ENCODE peak calls at places on chromosome 21, in six cellular contexts. H is fibroblast of lung, C is IMR-90, P is ovary, E is H1, R is GM23338. D is an unnamed sample. For H3K27me3, the result is how much of the 10 kb centered on the place peaks cover.

GRCh38 chr21:41761211-41762181 is 5.4 kb downstream of the RIPK4 start:
- DNase-seq in C (no peak), P (no peak), E (no peak), H (no peak), R (peak), D (no peak)

GRCh38 chr21:38533887-38534286 is 35.6 kb upstream of the ERG start:
- DNase-seq in R (peak), E (no peak), H (peak), P (no peak), C (no peak), D (no peak)

GRCh38 chr21:15221799-15222386 is 157.1 kb upstream of the NRIP1 start:
- DNase-seq in C (peak), R (peak), H (peak), E (peak), P (no peak), D (peak)

GRCh38 chr21:17925000-17925610 is 105.9 kb upstream of the C21orf91 start:
- DNase-seq in E (peak), C (peak), P (peak), H (peak), R (peak), D (no peak)

GRCh38 chr21:41045534-41046268 is 122.3 kb upstream of the BACE2 start:
- DNase-seq in C (no peak), P (no peak), E (peak), H (no peak), R (peak), D (no peak)

GRCh38 chr21:28132713-28133112 is 860.0 kb downstream of the LTN1 start:
- DNase-seq in C (peak), P (no peak), R (no peak), H (peak), E (no peak), D (no peak)

GRCh38 chr21:26948194-26948593 is 18.7 kb downstream of the ADAMTS5 start:
- DNase-seq in C (peak), P (no peak), R (no peak), E (no peak), H (no peak), D (no peak)

GRCh38 chr21:31282095-31282709 is 61.9 kb downstream of the TIAM1 start:
- DNase-seq in P (no peak), C (peak), E (no peak), H (peak), R (no peak), D (peak)

GRCh38 chr21:38428211-38428610 is 70.1 kb downstream of the ERG start:
- DNase-seq in H (no peak), R (no peak), P (no peak), C (no peak), E (no peak), D (no peak)

GRCh38 chr21:38910390-38911008 is 104.8 kb downstream of the ETS2 start:
- DNase-seq in H (no peak), E (no peak), P (no peak), R (no peak), C (no peak), D (no peak)

GRCh38 chr21:17858764-17859163 is 39.6 kb upstream of the C21orf91 start:
- DNase-seq in C (no peak), E (no peak), R (no peak), P (no peak), H (no peak), D (no peak)

GRCh38 chr21:15281714-15282113 is 216.9 kb upstream of the NRIP1 start:
- DNase-seq in C (no peak), P (no peak), H (no peak), R (no peak), E (no peak), D (no peak)

GRCh38 chr21:37987668-37988067 is 71.4 kb upstream of the KCNJ6 start:
- DNase-seq in H (no peak), C (no peak), P (no peak), R (no peak), E (no peak), D (no peak)

GRCh38 chr21:40757366-40757765 is 89.6 kb downstream of the DSCAM start:
- DNase-seq in H (no peak), P (no peak), E (no peak), C (no peak), R (no peak), D (no peak)

GRCh38 chr21:18832081-18832670 is 428.6 kb upstream of the TMPRSS15 start:
- DNase-seq in R (no peak), C (no peak), H (no peak), E (no peak), P (no peak), D (no peak)

GRCh38 chr21:42835611-42836401 is 43.5 kb downstream of the WDR4 start:
- DNase-seq in C (no peak), H (no peak), P (no peak), R (no peak), E (peak), D (no peak)

GRCh38 chr21:42833859-42834729 is 45.2 kb downstream of the WDR4 start:
- DNase-seq in P (no peak), E (peak), C (no peak), R (no peak), H (no peak), D (no peak)

GRCh38 chr21:42835211-42835610 is 44.1 kb downstream of the WDR4 start:
- DNase-seq in P (no peak), E (no peak), C (no peak), R (no peak), H (no peak), D (no peak)

GRCh38 chr21:42834730-42835191 is 44.6 kb downstream of the WDR4 start:
- DNase-seq in E (peak), R (no peak), P (no peak), H (no peak), C (no peak), D (no peak)

DNA sequence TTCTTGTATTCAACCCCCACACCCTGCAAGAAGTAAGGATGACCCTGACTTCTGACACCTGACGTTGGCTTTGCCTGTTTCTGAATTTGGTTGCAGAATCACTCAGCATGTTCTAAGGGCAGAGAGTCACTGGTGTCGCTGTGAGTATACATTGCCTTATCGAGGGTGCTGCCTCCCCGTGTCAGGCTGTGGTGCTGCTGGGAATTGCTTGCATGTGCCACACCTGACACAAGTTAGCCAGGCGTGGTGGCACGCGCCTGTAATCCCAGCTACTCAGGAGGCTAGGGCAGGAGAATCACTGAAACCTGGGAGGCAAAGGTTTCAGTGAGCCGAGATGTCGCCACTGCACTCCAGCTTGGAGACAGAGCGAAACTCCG is 45.9 kb downstream of the WDR4 start:
- DNase-seq in C (peak), H (no peak), R (peak), P (no peak), E (peak), D (no peak)
- TF ChIP-seq CTCF in C (peak), H (no peak), R (peak), P (no peak), E (peak), D (peak)

GRCh38 chr21:25565272-25566199 is 41.7 kb downstream of the MRPL39 start:
- DNase-seq in P (no peak), R (no peak), H (no peak), C (no peak), E (no peak), D (no peak)
- H3K4me3 ChIP-seq in P (no peak), R (no peak), H (no peak), C (no peak), E (no peak), D (no peak)

GRCh38 chr21:20943476-20944085 is 54.6 kb upstream of the NCAM2 start:
- DNase-seq in E (no peak), H (no peak), R (no peak), P (no peak), C (no peak), D (no peak)
- H3K27me3 ChIP-seq in E (under half), H (under half), R (under half), P (under half), C (under half), D (under half)

GRCh38 chr21:46097826-46098286 is at the start of gene COL6A2:
- DNase-seq in E (peak), H (peak), P (peak), C (peak), R (peak), D (no peak)

GRCh38 chr21:46098303-46099141 is 610 bp downstream of the COL6A2 start:
- DNase-seq in H (no peak), P (peak), E (peak), C (no peak), R (peak), D (no peak)

GRCh38 chr21:46100426-46100825 is 2.5 kb downstream of the COL6A2 start:
- DNase-seq in H (peak), C (peak), R (no peak), P (peak), E (no peak), D (no peak)

GRCh38 chr21:46100020-46100419 is 2.1 kb downstream of the COL6A2 start:
- DNase-seq in H (no peak), C (no peak), R (no peak), E (no peak), P (peak), D (no peak)

GRCh38 chr21:46099476-46099875 is 1.6 kb downstream of the COL6A2 start:
- DNase-seq in H (no peak), R (peak), E (peak), P (peak), C (peak), D (no peak)
- TF ChIP-seq CTCF in H (peak), R (no peak), E (no peak), P (no peak), C (no peak), D (no peak)

GRCh38 chr21:16424331-16424749 is 694.6 kb downstream of the USP25 start:
- DNase-seq in C (no peak), E (no peak), H (peak), P (no peak), R (no peak), D (no peak)
- H3K4me3 ChIP-seq in C (no peak), E (no peak), H (peak), P (peak), R (no peak), D (no peak)

GRCh38 chr21:44985441-44986401 is 45.9 kb downstream of the SLX9 start:
- DNase-seq in E (no peak), P (no peak), C (no peak), H (no peak), R (no peak), D (no peak)

GRCh38 chr21:44986471-44987291 is 46.9 kb downstream of the SLX9 start:
- DNase-seq in R (no peak), H (no peak), P (no peak), C (no peak), E (no peak), D (no peak)

GRCh38 chr21:44988607-44989537 is 49.0 kb downstream of the SLX9 start:
- DNase-seq in H (no peak), P (no peak), E (no peak), C (no peak), R (no peak), D (no peak)

GRCh38 chr21:44987886-44988606 is 48.2 kb downstream of the SLX9 start:
- DNase-seq in H (no peak), R (no peak), C (no peak), E (no peak), P (no peak), D (no peak)

GRCh38 chr21:44987301-44987885 is 47.6 kb downstream of the SLX9 start:
- DNase-seq in C (no peak), H (no peak), P (no peak), R (no peak), E (no peak), D (no peak)
- H3K27me3 ChIP-seq in C (under half), H (under half), P (under half), R (under half), E (under half), D (under half)

DNA sequence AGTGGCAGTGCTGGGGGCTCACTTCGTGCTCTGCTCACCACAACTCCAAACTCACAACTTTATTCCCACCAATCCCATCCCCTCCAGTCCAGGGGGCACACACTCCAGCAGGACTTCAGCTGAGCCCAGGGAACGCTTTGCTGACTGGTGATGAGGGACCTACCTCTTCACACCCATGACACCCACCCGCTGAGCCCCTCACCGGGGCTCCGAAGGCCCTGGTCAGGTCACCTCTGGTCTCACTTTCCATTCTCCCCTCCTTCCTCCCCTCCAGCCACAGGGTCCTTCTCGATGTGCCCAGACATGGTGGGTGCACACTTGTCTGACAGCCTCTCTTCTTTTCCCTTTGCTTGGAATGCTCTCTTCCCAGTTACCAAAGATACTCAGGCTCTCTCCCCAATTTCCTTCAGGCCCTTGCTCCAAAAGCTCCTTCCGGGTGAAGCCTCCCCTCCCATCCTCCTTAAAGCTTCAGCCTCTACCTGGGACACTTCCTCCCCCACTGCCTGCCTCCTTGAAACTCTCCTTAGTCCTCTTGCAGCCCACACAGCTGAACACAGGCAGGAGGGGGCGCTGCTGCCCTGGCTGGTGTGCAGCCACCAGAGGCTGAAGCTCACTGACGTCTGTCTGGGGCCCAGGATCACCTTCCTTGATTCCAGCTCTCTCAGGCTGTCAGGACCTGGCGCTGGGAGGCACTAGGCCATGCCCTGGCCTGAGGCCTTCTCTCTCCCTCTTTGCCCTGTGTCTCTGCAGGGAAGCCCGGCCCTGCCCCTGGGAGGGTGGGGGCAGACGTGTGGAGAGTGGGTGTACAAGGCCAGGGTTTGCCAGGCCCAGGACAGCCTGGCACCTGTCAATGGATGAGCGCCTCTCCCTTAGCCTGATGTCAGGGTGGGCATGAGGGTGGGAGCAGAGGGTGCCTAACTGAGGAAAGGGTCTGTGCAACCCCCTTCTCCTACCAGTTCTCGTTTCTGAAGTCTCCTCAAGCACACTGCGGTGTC is 1.6 kb downstream of the KCNE1 start:
- DNase-seq in R (peak), E (peak), P (no peak), C (peak), H (peak), D (no peak)
- TF ChIP-seq CTCF in R (peak), E (peak), P (no peak), C (peak), H (peak), D (peak)

DNA sequence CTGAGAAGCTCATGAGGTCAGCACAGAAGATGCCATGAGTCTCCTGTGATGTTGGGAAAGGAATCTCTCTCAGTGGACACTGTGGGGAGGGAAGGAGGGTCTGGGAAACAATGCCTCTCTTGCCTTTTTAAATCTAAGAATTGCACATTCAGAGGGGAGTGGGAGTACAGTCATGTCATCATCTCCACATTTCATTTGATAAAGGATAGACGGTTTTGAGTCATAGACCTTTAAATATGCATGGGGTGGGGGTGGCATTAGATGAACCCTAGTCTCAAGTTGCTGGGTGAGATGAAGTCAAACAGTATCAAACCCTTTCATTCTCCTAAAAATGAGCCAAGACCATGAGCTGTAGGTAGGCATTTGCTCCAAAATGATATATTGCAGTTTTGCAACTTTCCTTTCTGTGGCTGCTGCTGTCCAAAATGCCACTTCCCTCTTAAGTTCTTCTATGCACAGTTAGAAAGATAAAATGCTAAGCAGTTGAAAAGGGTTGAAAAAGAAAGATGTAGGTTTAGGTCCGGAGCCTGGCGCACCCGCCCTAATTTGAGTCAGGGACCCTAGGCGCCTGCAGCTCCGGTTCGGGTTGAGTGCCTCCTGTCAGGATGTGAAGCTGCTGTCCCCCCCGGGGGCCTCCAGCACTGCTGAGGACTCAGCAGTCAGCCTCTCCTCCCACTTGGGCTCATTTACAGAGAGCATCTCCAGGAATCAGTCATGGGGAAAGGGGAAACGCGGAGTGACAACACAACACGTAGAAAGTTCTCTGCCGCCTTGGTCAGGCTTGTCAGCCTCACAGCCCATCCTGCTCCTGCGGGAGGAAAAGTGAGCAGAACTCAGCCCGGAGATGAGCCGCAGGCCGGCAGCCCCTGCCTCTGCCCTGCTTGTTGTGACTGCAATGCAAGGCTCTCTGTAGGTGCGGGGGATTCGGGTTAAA is 479.3 kb upstream of the RUNX1 start:
- DNase-seq in H (no peak), C (peak), R (no peak), E (no peak), P (peak), D (no peak)
- H3K4me3 ChIP-seq in H (peak), C (peak), R (no peak), E (no peak), P (peak), D (peak)

GRCh38 chr21:29660047-29660720 is 279.6 kb downstream of the GRIK1 start:
- DNase-seq in H (no peak), P (no peak), R (no peak), E (no peak), C (no peak), D (no peak)
- H3K27me3 ChIP-seq in H (under half), P (under half), R (under half), E (under half), C (under half), D (under half)

DNA sequence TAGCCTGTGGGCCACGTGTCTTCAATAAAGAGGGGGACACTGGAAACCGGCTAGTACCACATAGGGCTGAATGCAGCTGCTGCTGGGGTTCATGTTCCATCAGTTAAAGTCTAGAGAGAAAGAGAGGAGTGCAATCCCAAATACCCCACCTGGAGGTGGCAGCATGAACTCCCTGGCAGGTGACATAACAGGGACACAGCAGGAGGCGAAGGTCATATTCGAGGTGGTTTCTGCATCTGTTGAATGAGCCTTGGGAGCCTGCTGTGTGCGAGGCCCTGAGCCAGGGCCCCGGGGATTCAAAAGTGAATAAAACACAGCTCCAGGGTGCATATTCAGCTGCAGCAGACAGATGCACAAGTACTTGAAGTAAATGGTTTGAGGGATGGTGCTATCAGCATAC is 456.9 kb downstream of the SETD4 start:
- DNase-seq in E (peak), H (no peak), R (peak), C (no peak), P (no peak), D (no peak)
- TF ChIP-seq CTCF in E (peak), H (no peak), R (peak), C (no peak), P (no peak), D (no peak)

D was measured in kidney epithelial cell.